ENCODE peak calls at places on chromosomes 4 and X, in nine cellular contexts. One of them, this sample, is unnamed.

GRCh38 chr4:25523405-25523804 is 132.2 kb upstream of the SLC34A2 start:
- DNase-seq in A549: no peak
- DNase-seq in IMR-90: no peak
- DNase-seq in heart left ventricle: no peak
- DNase-seq in adrenal gland: peak; percentile 45
- DNase-seq in stomach: no peak
- DNase-seq in K562: no peak
- DNase-seq in body of pancreas: peak; percentile 44
- DNase-seq in upper lobe of left lung: no peak
- DNase-seq in this sample: no peak

GRCh38 chr4:2828758-2829181 is 14.9 kb upstream of the ADD1 start:
- DNase-seq in A549: no peak
- DNase-seq in IMR-90: no peak
- DNase-seq in heart left ventricle: no peak
- DNase-seq in adrenal gland: no peak
- DNase-seq in stomach: no peak
- DNase-seq in K562: no peak
- DNase-seq in body of pancreas: peak; percentile 6
- DNase-seq in upper lobe of left lung: no peak
- DNase-seq in this sample: peak; percentile 26

GRCh38 chrX:74923942-74924448 is 1.3 kb downstream of the NEXMIF start:
- DNase-seq in A549: no peak
- DNase-seq in IMR-90: no peak
- DNase-seq in heart left ventricle: peak; percentile 4
- DNase-seq in adrenal gland: peak; percentile 42
- DNase-seq in stomach: no peak
- DNase-seq in K562: no peak
- DNase-seq in body of pancreas: peak; percentile 22
- DNase-seq in upper lobe of left lung: no peak
- DNase-seq in this sample: peak; percentile 73

GRCh38 chr4:3010998-3011397 is 47.6 kb downstream of the GRK4 start:
- DNase-seq in A549: no peak
- DNase-seq in IMR-90: peak; percentile 78
- DNase-seq in heart left ventricle: no peak
- DNase-seq in adrenal gland: peak; percentile 26
- DNase-seq in stomach: no peak
- DNase-seq in K562: no peak
- DNase-seq in body of pancreas: peak; percentile 37
- DNase-seq in upper lobe of left lung: no peak
- DNase-seq in this sample: no peak

GRCh38 chrX:2628751-2629315 is 62.3 kb upstream of the CD99 start:
- DNase-seq in A549: peak; percentile 32
- DNase-seq in IMR-90: no peak
- DNase-seq in heart left ventricle: no peak
- DNase-seq in adrenal gland: no peak
- DNase-seq in stomach: no peak
- DNase-seq in K562: no peak
- DNase-seq in body of pancreas: no peak
- DNase-seq in upper lobe of left lung: no peak
- DNase-seq in this sample: no peak

GRCh38 chr4:151921811-151922210 is 161.0 kb upstream of the GATB start:
- DNase-seq in A549: no peak
- DNase-seq in IMR-90: peak; percentile 46
- DNase-seq in heart left ventricle: no peak
- DNase-seq in adrenal gland: no peak
- DNase-seq in stomach: no peak
- DNase-seq in K562: no peak
- DNase-seq in body of pancreas: no peak
- DNase-seq in upper lobe of left lung: no peak
- DNase-seq in this sample: no peak

GRCh38 chr4:2786794-2787229 is 6.1 kb upstream of the SH3BP2 start:
- DNase-seq in A549: no peak
- DNase-seq in IMR-90: no peak
- DNase-seq in heart left ventricle: no peak
- DNase-seq in adrenal gland: no peak
- DNase-seq in stomach: no peak
- DNase-seq in K562: no peak
- DNase-seq in body of pancreas: no peak
- DNase-seq in upper lobe of left lung: no peak
- DNase-seq in this sample: no peak

GRCh38 chr4:162683659-162684370 is 482.9 kb downstream of the NAF1 start:
- DNase-seq in A549: peak; percentile 87
- DNase-seq in IMR-90: no peak
- DNase-seq in heart left ventricle: no peak
- DNase-seq in adrenal gland: no peak
- DNase-seq in stomach: no peak
- DNase-seq in K562: no peak
- DNase-seq in body of pancreas: no peak
- DNase-seq in upper lobe of left lung: no peak
- DNase-seq in this sample: no peak

GRCh38 chr4:5142726-5143125 is 91.4 kb downstream of the STK32B start:
- DNase-seq in A549: peak; percentile 58
- DNase-seq in IMR-90: peak; percentile 66
- DNase-seq in heart left ventricle: peak; percentile 24
- DNase-seq in adrenal gland: peak; percentile 56
- DNase-seq in stomach: peak; percentile 66
- DNase-seq in K562: peak; percentile 26
- DNase-seq in body of pancreas: peak; percentile 27
- DNase-seq in upper lobe of left lung: no peak
- DNase-seq in this sample: no peak

GRCh38 chr4:7985891-7986441 is 46.3 kb upstream of the AFAP1 start:
- DNase-seq in A549: no peak
- DNase-seq in IMR-90: peak; percentile 36
- DNase-seq in heart left ventricle: peak; percentile 29
- DNase-seq in adrenal gland: no peak
- DNase-seq in stomach: no peak
- DNase-seq in K562: no peak
- DNase-seq in body of pancreas: no peak
- DNase-seq in upper lobe of left lung: no peak
- DNase-seq in this sample: no peak

GRCh38 chr4:67593741-67594175 is 35.2 kb downstream of the STAP1 start:
- DNase-seq in A549: no peak
- DNase-seq in IMR-90: peak; percentile 25
- DNase-seq in heart left ventricle: no peak
- DNase-seq in adrenal gland: no peak
- DNase-seq in stomach: no peak
- DNase-seq in K562: no peak
- DNase-seq in body of pancreas: peak; percentile 31
- DNase-seq in upper lobe of left lung: no peak
- DNase-seq in this sample: no peak

GRCh38 chr4:118141240-118141639 is 107.0 kb downstream of the NDST3 start:
- DNase-seq in A549: no peak
- DNase-seq in IMR-90: no peak
- DNase-seq in heart left ventricle: no peak
- DNase-seq in adrenal gland: no peak
- DNase-seq in stomach: no peak
- DNase-seq in K562: no peak
- DNase-seq in body of pancreas: no peak
- DNase-seq in upper lobe of left lung: no peak
- DNase-seq in this sample: no peak

GRCh38 chrX:50814701-50815476 is 895 bp upstream of the SHROOM4 start:
- DNase-seq in A549: no peak
- DNase-seq in IMR-90: peak; percentile 31
- DNase-seq in heart left ventricle: no peak
- DNase-seq in adrenal gland: no peak
- DNase-seq in stomach: no peak
- DNase-seq in K562: no peak
- DNase-seq in body of pancreas: no peak
- DNase-seq in upper lobe of left lung: no peak
- DNase-seq in this sample: no peak

GRCh38 chr4:96295143-96295763 is 455.4 kb downstream of the PDHA2 start:
- DNase-seq in A549: no peak
- DNase-seq in IMR-90: no peak
- DNase-seq in heart left ventricle: no peak
- DNase-seq in adrenal gland: no peak
- DNase-seq in stomach: no peak
- DNase-seq in K562: no peak
- DNase-seq in body of pancreas: no peak
- DNase-seq in upper lobe of left lung: no peak
- DNase-seq in this sample: no peak

GRCh38 chr4:105304085-105304484 is 157.4 kb downstream of the TET2 start:
- DNase-seq in A549: no peak
- DNase-seq in IMR-90: no peak
- DNase-seq in heart left ventricle: no peak
- DNase-seq in adrenal gland: no peak
- DNase-seq in stomach: no peak
- DNase-seq in K562: no peak
- DNase-seq in body of pancreas: no peak
- DNase-seq in upper lobe of left lung: no peak
- DNase-seq in this sample: no peak
- H3K9me3 ChIP-seq in A549: no peaks in the 10 kb centered on the region
- H3K9me3 ChIP-seq in IMR-90: no peaks in the 10 kb centered on the region
- H3K9me3 ChIP-seq in heart left ventricle: peaks cover 9% of the 10 kb centered on the region
- H3K9me3 ChIP-seq in adrenal gland: no peaks in the 10 kb centered on the region
- H3K9me3 ChIP-seq in stomach: peaks cover 31% of the 10 kb centered on the region
- H3K9me3 ChIP-seq in K562: no peaks in the 10 kb centered on the region
- H3K9me3 ChIP-seq in body of pancreas: no peaks in the 10 kb centered on the region
- H3K9me3 ChIP-seq in upper lobe of left lung: no peaks in the 10 kb centered on the region
- H3K9me3 ChIP-seq in this sample: peaks cover 12% of the 10 kb centered on the region

GRCh38 chrX:41588271-41588670 is 100.5 kb upstream of the GPR34 start:
- DNase-seq in A549: no peak
- DNase-seq in IMR-90: no peak
- DNase-seq in heart left ventricle: no peak
- DNase-seq in adrenal gland: no peak
- DNase-seq in stomach: no peak
- DNase-seq in K562: peak; percentile 6
- DNase-seq in body of pancreas: no peak
- DNase-seq in upper lobe of left lung: no peak
- DNase-seq in this sample: no peak

GRCh38 chrX:41594634-41595033 is 94.1 kb upstream of the GPR34 start:
- DNase-seq in A549: no peak
- DNase-seq in IMR-90: no peak
- DNase-seq in heart left ventricle: no peak
- DNase-seq in adrenal gland: no peak
- DNase-seq in stomach: no peak
- DNase-seq in K562: no peak
- DNase-seq in body of pancreas: no peak
- DNase-seq in upper lobe of left lung: no peak
- DNase-seq in this sample: no peak

GRCh38 chrX:41589634-41590270 is 99.0 kb upstream of the GPR34 start:
- DNase-seq in A549: peak; percentile 59
- DNase-seq in IMR-90: peak; percentile 28
- DNase-seq in heart left ventricle: no peak
- DNase-seq in adrenal gland: no peak
- DNase-seq in stomach: no peak
- DNase-seq in K562: no peak
- DNase-seq in body of pancreas: no peak
- DNase-seq in upper lobe of left lung: no peak
- DNase-seq in this sample: no peak

GRCh38 chrX:41590641-41591040 is 98.1 kb upstream of the GPR34 start:
- DNase-seq in A549: no peak
- DNase-seq in IMR-90: peak; percentile 39
- DNase-seq in heart left ventricle: no peak
- DNase-seq in adrenal gland: no peak
- DNase-seq in stomach: no peak
- DNase-seq in K562: no peak
- DNase-seq in body of pancreas: no peak
- DNase-seq in upper lobe of left lung: no peak
- DNase-seq in this sample: no peak

DNA sequence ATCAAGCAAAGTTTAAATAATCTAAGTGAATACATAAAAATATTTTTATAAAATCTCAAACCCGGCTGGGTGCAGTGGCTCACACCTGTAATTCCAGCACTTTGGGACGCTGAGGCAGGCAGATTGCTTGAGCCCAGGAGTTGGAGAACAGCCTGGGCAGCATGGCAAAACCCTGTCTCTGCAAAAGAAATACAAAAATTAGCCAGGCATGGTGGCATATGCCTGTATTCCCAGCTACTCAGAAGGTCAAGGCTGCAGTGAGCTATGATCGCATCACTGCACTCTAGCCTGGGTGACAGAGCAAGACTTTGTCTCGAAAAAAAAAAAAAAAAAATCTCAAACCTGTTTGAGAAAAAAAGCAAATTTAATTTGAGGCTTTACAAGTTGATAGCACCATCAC is 96.9 kb upstream of the GPR34 start:
- DNase-seq in A549: no peak
- DNase-seq in IMR-90: no peak
- DNase-seq in heart left ventricle: no peak
- DNase-seq in adrenal gland: no peak
- DNase-seq in stomach: no peak
- DNase-seq in K562: no peak
- DNase-seq in body of pancreas: no peak
- DNase-seq in upper lobe of left lung: no peak
- DNase-seq in this sample: no peak
- TF ChIP-seq POLR2A in A549: no peak
- TF ChIP-seq POLR2A in IMR-90: no peak
- TF ChIP-seq POLR2A in heart left ventricle: no peak
- TF ChIP-seq POLR2A in adrenal gland: no peak
- TF ChIP-seq POLR2A in stomach: no peak
- TF ChIP-seq POLR2A in K562: no peak
- TF ChIP-seq POLR2A in body of pancreas: no peak
- TF ChIP-seq POLR2A in upper lobe of left lung: no peak
- TF ChIP-seq POLR2A in this sample: no peak

GRCh38 chrX:17773221-17773876 is 36.1 kb downstream of the SCML1 start:
- DNase-seq in A549: no peak
- DNase-seq in IMR-90: no peak
- DNase-seq in heart left ventricle: no peak
- DNase-seq in adrenal gland: no peak
- DNase-seq in stomach: no peak
- DNase-seq in K562: no peak
- DNase-seq in body of pancreas: no peak
- DNase-seq in upper lobe of left lung: no peak
- DNase-seq in this sample: no peak
- H3K27ac ChIP-seq in A549: no peak overlapping the region
- H3K27ac ChIP-seq in IMR-90: no peak overlapping the region
- H3K27ac ChIP-seq in heart left ventricle: no peak overlapping the region
- H3K27ac ChIP-seq in adrenal gland: no peak overlapping the region
- H3K27ac ChIP-seq in stomach: no peak overlapping the region
- H3K27ac ChIP-seq in K562: no peak overlapping the region
- H3K27ac ChIP-seq in body of pancreas: no peak overlapping the region
- H3K27ac ChIP-seq in upper lobe of left lung: no peak overlapping the region
- H3K27ac ChIP-seq in this sample: no peak overlapping the region

GRCh38 chr4:30543057-30543456 is 177.1 kb upstream of the PCDH7 start:
- DNase-seq in A549: no peak
- DNase-seq in IMR-90: no peak
- DNase-seq in heart left ventricle: no peak
- DNase-seq in adrenal gland: no peak
- DNase-seq in stomach: no peak
- DNase-seq in K562: no peak
- DNase-seq in body of pancreas: no peak
- DNase-seq in upper lobe of left lung: no peak
- DNase-seq in this sample: no peak

GRCh38 chr4:30536231-30536630 is 183.9 kb upstream of the PCDH7 start:
- DNase-seq in A549: no peak
- DNase-seq in IMR-90: peak; percentile 0
- DNase-seq in heart left ventricle: no peak
- DNase-seq in adrenal gland: no peak
- DNase-seq in stomach: no peak
- DNase-seq in K562: no peak
- DNase-seq in body of pancreas: no peak
- DNase-seq in upper lobe of left lung: no peak
- DNase-seq in this sample: no peak

GRCh38 chr4:30535255-30535654 is 184.9 kb upstream of the PCDH7 start:
- DNase-seq in A549: no peak
- DNase-seq in IMR-90: no peak
- DNase-seq in heart left ventricle: no peak
- DNase-seq in adrenal gland: no peak
- DNase-seq in stomach: no peak
- DNase-seq in K562: no peak
- DNase-seq in body of pancreas: no peak
- DNase-seq in upper lobe of left lung: no peak
- DNase-seq in this sample: no peak

GRCh38 chr4:30538794-30539193 is 181.4 kb upstream of the PCDH7 start:
- DNase-seq in A549: no peak
- DNase-seq in IMR-90: no peak
- DNase-seq in heart left ventricle: no peak
- DNase-seq in adrenal gland: no peak
- DNase-seq in stomach: no peak
- DNase-seq in K562: no peak
- DNase-seq in body of pancreas: no peak
- DNase-seq in upper lobe of left lung: no peak
- DNase-seq in this sample: no peak

GRCh38 chr4:30537462-30537861 is 182.7 kb upstream of the PCDH7 start:
- DNase-seq in A549: peak; percentile 7
- DNase-seq in IMR-90: peak; percentile 80
- DNase-seq in heart left ventricle: no peak
- DNase-seq in adrenal gland: no peak
- DNase-seq in stomach: no peak
- DNase-seq in K562: no peak
- DNase-seq in body of pancreas: no peak
- DNase-seq in upper lobe of left lung: no peak
- DNase-seq in this sample: no peak
- H3K9me3 ChIP-seq in A549: no peaks in the 10 kb centered on the region
- H3K9me3 ChIP-seq in IMR-90: peaks cover 2% of the 10 kb centered on the region
- H3K9me3 ChIP-seq in heart left ventricle: no peaks in the 10 kb centered on the region
- H3K9me3 ChIP-seq in adrenal gland: no peaks in the 10 kb centered on the region
- H3K9me3 ChIP-seq in stomach: no peaks in the 10 kb centered on the region
- H3K9me3 ChIP-seq in K562: no peaks in the 10 kb centered on the region
- H3K9me3 ChIP-seq in body of pancreas: no peaks in the 10 kb centered on the region
- H3K9me3 ChIP-seq in upper lobe of left lung: no peaks in the 10 kb centered on the region
- H3K9me3 ChIP-seq in this sample: no peaks in the 10 kb centered on the region

This sample was measured in sigmoid colon.